ENCODE peak calls at places on chromosomes 11 and 22, in six cellular contexts. One of them, this sample, is unnamed. For H3K4me1 and H3K9me3, the result is how much of the 10 kb centered on the place peaks cover.

GRCh38 chr22:50206599-50206998 is 5.8 kb downstream of the SELENOO start:
- DNase-seq in mesenchymal stem cell: peak
- DNase-seq in SK-N-SH: peak
- DNase-seq in neuronal stem cell: no peak
- DNase-seq in fibroblast of lung: peak
- DNase-seq in PC-3: no peak
- DNase-seq in this sample: peak

GRCh38 chr11:69558519-69558941 is 77.1 kb downstream of the LINC01488 start:
- DNase-seq in mesenchymal stem cell: no peak
- DNase-seq in SK-N-SH: no peak
- DNase-seq in neuronal stem cell: no peak
- DNase-seq in fibroblast of lung: no peak
- DNase-seq in PC-3: no peak
- DNase-seq in this sample: no peak

GRCh38 chr11:72014761-72015320 is 16.1 kb downstream of the IL18BP start:
- DNase-seq in mesenchymal stem cell: no peak
- DNase-seq in SK-N-SH: no peak
- DNase-seq in neuronal stem cell: no peak
- DNase-seq in fibroblast of lung: no peak
- DNase-seq in PC-3: no peak
- DNase-seq in this sample: no peak

GRCh38 chr22:19962909-19963806 is 21.5 kb upstream of the TXNRD2 start:
- DNase-seq in mesenchymal stem cell: peak
- DNase-seq in SK-N-SH: no peak
- DNase-seq in neuronal stem cell: no peak
- DNase-seq in fibroblast of lung: no peak
- DNase-seq in PC-3: peak
- DNase-seq in this sample: no peak

GRCh38 chr22:21650823-21651520 is 8.9 kb downstream of the SDF2L1 start:
- DNase-seq in mesenchymal stem cell: no peak
- DNase-seq in SK-N-SH: no peak
- DNase-seq in neuronal stem cell: no peak
- DNase-seq in fibroblast of lung: no peak
- DNase-seq in PC-3: no peak
- DNase-seq in this sample: peak

GRCh38 chr11:122362381-122362780 is 246.4 kb upstream of the BLID start:
- DNase-seq in mesenchymal stem cell: no peak
- DNase-seq in SK-N-SH: no peak
- DNase-seq in neuronal stem cell: no peak
- DNase-seq in fibroblast of lung: no peak
- DNase-seq in PC-3: no peak
- DNase-seq in this sample: no peak

GRCh38 chr11:47057374-47057773 is 119.3 kb downstream of the ARFGAP2 start:
- DNase-seq in mesenchymal stem cell: peak
- DNase-seq in SK-N-SH: no peak
- DNase-seq in neuronal stem cell: no peak
- DNase-seq in fibroblast of lung: no peak
- DNase-seq in PC-3: no peak
- DNase-seq in this sample: peak

GRCh38 chr11:69121021-69121420 is 34.7 kb upstream of the SMIM38 start:
- DNase-seq in mesenchymal stem cell: no peak
- DNase-seq in SK-N-SH: no peak
- DNase-seq in neuronal stem cell: no peak
- DNase-seq in fibroblast of lung: no peak
- DNase-seq in PC-3: no peak
- DNase-seq in this sample: no peak

GRCh38 chr22:39598017-39598965 is 27.7 kb downstream of the CACNA1I start:
- DNase-seq in mesenchymal stem cell: peak
- DNase-seq in SK-N-SH: no peak
- DNase-seq in neuronal stem cell: peak
- DNase-seq in fibroblast of lung: no peak
- DNase-seq in PC-3: peak
- DNase-seq in this sample: peak

GRCh38 chr11:78350646-78351165 is 66.9 kb downstream of the GAB2 start:
- DNase-seq in mesenchymal stem cell: peak
- DNase-seq in SK-N-SH: no peak
- DNase-seq in neuronal stem cell: no peak
- DNase-seq in fibroblast of lung: peak
- DNase-seq in PC-3: no peak
- DNase-seq in this sample: peak

GRCh38 chr11:62001450-62002178 is 34.2 kb upstream of the FTH1 start:
- DNase-seq in mesenchymal stem cell: no peak
- DNase-seq in SK-N-SH: no peak
- DNase-seq in neuronal stem cell: no peak
- DNase-seq in fibroblast of lung: peak
- DNase-seq in PC-3: no peak
- DNase-seq in this sample: no peak

GRCh38 chr22:35540600-35541253 is at the start of gene RASD2:
- DNase-seq in mesenchymal stem cell: peak
- DNase-seq in SK-N-SH: no peak
- DNase-seq in neuronal stem cell: no peak
- DNase-seq in fibroblast of lung: no peak
- DNase-seq in PC-3: peak
- DNase-seq in this sample: peak

GRCh38 chr22:39356464-39356863 is 6.7 kb downstream of the SYNGR1 start:
- DNase-seq in mesenchymal stem cell: no peak
- DNase-seq in SK-N-SH: no peak
- DNase-seq in neuronal stem cell: no peak
- DNase-seq in fibroblast of lung: no peak
- DNase-seq in PC-3: no peak
- DNase-seq in this sample: no peak

GRCh38 chr11:113587318-113587739 is 112.1 kb upstream of the DRD2 start:
- DNase-seq in mesenchymal stem cell: no peak
- DNase-seq in SK-N-SH: no peak
- DNase-seq in neuronal stem cell: no peak
- DNase-seq in fibroblast of lung: no peak
- DNase-seq in PC-3: peak
- DNase-seq in this sample: no peak

GRCh38 chr22:44191036-44191454 is 10.3 kb downstream of the PARVG start:
- DNase-seq in mesenchymal stem cell: no peak
- DNase-seq in SK-N-SH: no peak
- DNase-seq in neuronal stem cell: no peak
- DNase-seq in fibroblast of lung: peak
- DNase-seq in PC-3: no peak
- DNase-seq in this sample: no peak

GRCh38 chr22:49571326-49571725 is 256.3 kb downstream of the BRD1 start:
- DNase-seq in mesenchymal stem cell: no peak
- DNase-seq in SK-N-SH: no peak
- DNase-seq in neuronal stem cell: no peak
- DNase-seq in fibroblast of lung: no peak
- DNase-seq in PC-3: no peak
- DNase-seq in this sample: no peak

GRCh38 chr11:4699697-4700435 is 2.2 kb upstream of the OR51E2 start:
- DNase-seq in mesenchymal stem cell: no peak
- DNase-seq in SK-N-SH: no peak
- DNase-seq in neuronal stem cell: no peak
- DNase-seq in fibroblast of lung: no peak
- DNase-seq in PC-3: no peak
- DNase-seq in this sample: no peak

GRCh38 chr11:112277937-112278336 is 17.3 kb upstream of the PLET1 start:
- DNase-seq in mesenchymal stem cell: no peak
- DNase-seq in SK-N-SH: no peak
- DNase-seq in neuronal stem cell: no peak
- DNase-seq in fibroblast of lung: no peak
- DNase-seq in PC-3: no peak
- DNase-seq in this sample: no peak

GRCh38 chr11:70913715-70914231 is 338.6 kb downstream of the SHANK2 start:
- DNase-seq in mesenchymal stem cell: no peak
- DNase-seq in SK-N-SH: no peak
- DNase-seq in neuronal stem cell: peak
- DNase-seq in fibroblast of lung: no peak
- DNase-seq in PC-3: no peak
- DNase-seq in this sample: peak

GRCh38 chr11:35142481-35143207 is 3.7 kb downstream of the CD44 start:
- DNase-seq in mesenchymal stem cell: peak
- DNase-seq in SK-N-SH: no peak
- DNase-seq in neuronal stem cell: no peak
- DNase-seq in fibroblast of lung: peak
- DNase-seq in PC-3: peak
- DNase-seq in this sample: peak

GRCh38 chr11:3004481-3004880 is 12.4 kb upstream of the NAP1L4 start:
- DNase-seq in mesenchymal stem cell: no peak
- DNase-seq in SK-N-SH: no peak
- DNase-seq in neuronal stem cell: no peak
- DNase-seq in fibroblast of lung: no peak
- DNase-seq in PC-3: no peak
- DNase-seq in this sample: no peak

GRCh38 chr11:48669146-48669545 is 180.6 kb downstream of the OR4A47 start:
- DNase-seq in mesenchymal stem cell: no peak
- DNase-seq in SK-N-SH: no peak
- DNase-seq in neuronal stem cell: no peak
- DNase-seq in fibroblast of lung: no peak
- DNase-seq in PC-3: no peak
- DNase-seq in this sample: no peak

GRCh38 chr11:129740125-129740719 is 75.4 kb upstream of the TMEM45B start:
- DNase-seq in mesenchymal stem cell: no peak
- DNase-seq in SK-N-SH: no peak
- DNase-seq in neuronal stem cell: no peak
- DNase-seq in fibroblast of lung: no peak
- DNase-seq in PC-3: no peak
- DNase-seq in this sample: no peak

GRCh38 chr11:4065086-4065485 is 29.5 kb upstream of the RRM1 start:
- DNase-seq in mesenchymal stem cell: no peak
- DNase-seq in SK-N-SH: no peak
- DNase-seq in neuronal stem cell: no peak
- DNase-seq in fibroblast of lung: no peak
- DNase-seq in PC-3: no peak
- DNase-seq in this sample: no peak

GRCh38 chr11:44623716-44624491 is 58.4 kb downstream of the CD82 start:
- DNase-seq in mesenchymal stem cell: no peak
- DNase-seq in SK-N-SH: no peak
- DNase-seq in neuronal stem cell: no peak
- DNase-seq in fibroblast of lung: no peak
- DNase-seq in PC-3: no peak
- DNase-seq in this sample: no peak

GRCh38 chr11:133980665-133981064 is 23.9 kb upstream of the IGSF9B start:
- DNase-seq in mesenchymal stem cell: no peak
- DNase-seq in SK-N-SH: no peak
- DNase-seq in neuronal stem cell: no peak
- DNase-seq in fibroblast of lung: no peak
- DNase-seq in PC-3: no peak
- DNase-seq in this sample: no peak

GRCh38 chr11:79087238-79087956 is 353.4 kb downstream of the TENM4 start:
- DNase-seq in mesenchymal stem cell: peak
- DNase-seq in SK-N-SH: peak
- DNase-seq in neuronal stem cell: peak
- DNase-seq in fibroblast of lung: peak
- DNase-seq in PC-3: peak
- DNase-seq in this sample: peak

GRCh38 chr11:131418214-131418613 is 47.8 kb downstream of the NTM start:
- DNase-seq in mesenchymal stem cell: no peak
- DNase-seq in SK-N-SH: no peak
- DNase-seq in neuronal stem cell: no peak
- DNase-seq in fibroblast of lung: no peak
- DNase-seq in PC-3: no peak
- DNase-seq in this sample: no peak

GRCh38 chr22:25651332-25651731 is 86.9 kb downstream of the GRK3 start:
- DNase-seq in mesenchymal stem cell: no peak
- DNase-seq in SK-N-SH: no peak
- DNase-seq in neuronal stem cell: no peak
- DNase-seq in fibroblast of lung: no peak
- DNase-seq in PC-3: no peak
- DNase-seq in this sample: no peak

GRCh38 chr22:37639771-37640590 is 512 bp downstream of the SH3BP1 start:
- DNase-seq in mesenchymal stem cell: peak
- DNase-seq in SK-N-SH: peak
- DNase-seq in neuronal stem cell: no peak
- DNase-seq in fibroblast of lung: no peak
- DNase-seq in PC-3: no peak
- DNase-seq in this sample: peak

GRCh38 chr11:9617960-9618359 is 44.5 kb downstream of the WEE1 start:
- DNase-seq in mesenchymal stem cell: peak
- DNase-seq in SK-N-SH: no peak
- DNase-seq in neuronal stem cell: no peak
- DNase-seq in fibroblast of lung: peak
- DNase-seq in PC-3: no peak
- DNase-seq in this sample: no peak

DNA sequence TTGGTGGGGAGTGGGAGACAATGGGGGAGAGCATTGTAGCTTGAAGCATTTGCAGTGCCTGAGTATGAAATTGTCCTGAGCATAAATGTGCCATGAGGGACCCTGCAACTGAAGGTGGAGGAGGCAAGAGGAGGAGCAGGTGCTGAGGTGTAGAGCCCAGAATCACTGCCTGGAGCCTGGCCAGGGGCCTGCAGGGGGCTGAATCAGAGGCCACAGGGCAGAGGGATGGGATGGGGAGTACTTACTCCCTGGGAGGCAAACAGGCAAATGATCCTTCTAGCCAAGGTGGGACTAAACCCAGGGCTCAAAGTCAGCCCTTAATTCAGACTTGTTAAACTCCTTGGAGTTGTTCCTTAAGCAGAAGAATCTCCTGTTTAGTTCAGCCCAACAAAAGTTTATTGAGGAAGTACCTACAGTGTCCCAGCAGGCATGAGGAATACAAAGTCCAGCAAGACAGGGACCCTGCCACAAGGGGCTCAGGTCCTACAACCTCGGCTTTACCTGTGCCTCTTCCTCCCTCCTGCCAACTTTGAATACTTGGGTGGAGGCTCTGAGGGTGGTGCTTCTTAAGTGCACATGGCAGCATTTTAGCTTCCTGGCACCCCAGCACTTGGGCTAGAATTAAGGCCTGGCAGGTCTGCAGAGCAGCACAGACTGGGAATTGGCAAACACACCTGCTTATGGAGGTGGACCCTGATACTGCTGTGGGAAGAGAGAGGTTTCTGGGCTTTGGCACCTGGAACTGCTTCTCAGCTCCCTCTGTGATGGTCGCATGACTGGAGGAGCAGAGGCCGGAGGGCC is 20.0 kb downstream of the MICAL2 start:
- DNase-seq in mesenchymal stem cell: no peak
- DNase-seq in SK-N-SH: no peak
- DNase-seq in neuronal stem cell: no peak
- DNase-seq in fibroblast of lung: no peak
- DNase-seq in PC-3: no peak
- DNase-seq in this sample: no peak
- H3K4me1 ChIP-seq in mesenchymal stem cell: under half
- H3K4me1 ChIP-seq in SK-N-SH: under half
- H3K4me1 ChIP-seq in neuronal stem cell: under half
- H3K4me1 ChIP-seq in fibroblast of lung: under half
- H3K4me1 ChIP-seq in PC-3: under half
- H3K4me1 ChIP-seq in this sample: under half

GRCh38 chr22:11616811-11617210 is 3911.2 kb upstream of the OR11H1 start:
- DNase-seq in mesenchymal stem cell: no peak
- DNase-seq in SK-N-SH: no peak
- DNase-seq in neuronal stem cell: peak
- DNase-seq in fibroblast of lung: no peak
- DNase-seq in PC-3: no peak
- DNase-seq in this sample: no peak
- H3K9me3 ChIP-seq in mesenchymal stem cell: under half
- H3K9me3 ChIP-seq in SK-N-SH: under half
- H3K9me3 ChIP-seq in neuronal stem cell: under half
- H3K9me3 ChIP-seq in fibroblast of lung: under half
- H3K9me3 ChIP-seq in PC-3: under half
- H3K9me3 ChIP-seq in this sample: half or more

GRCh38 chr11:12156301-12157140 is 46.1 kb downstream of the MICAL2 start:
- DNase-seq in mesenchymal stem cell: no peak
- DNase-seq in SK-N-SH: no peak
- DNase-seq in neuronal stem cell: no peak
- DNase-seq in fibroblast of lung: no peak
- DNase-seq in PC-3: no peak
- DNase-seq in this sample: no peak
- H2AFZ ChIP-seq in mesenchymal stem cell: no peak
- H2AFZ ChIP-seq in SK-N-SH: no peak
- H2AFZ ChIP-seq in neuronal stem cell: no peak
- H2AFZ ChIP-seq in fibroblast of lung: no peak
- H2AFZ ChIP-seq in PC-3: no peak
- H2AFZ ChIP-seq in this sample: no peak

GRCh38 chr11:929405-929804 is 3.7 kb downstream of the AP2A2 start:
- DNase-seq in mesenchymal stem cell: no peak
- DNase-seq in SK-N-SH: no peak
- DNase-seq in neuronal stem cell: no peak
- DNase-seq in fibroblast of lung: no peak
- DNase-seq in PC-3: no peak
- DNase-seq in this sample: no peak
- H3K4me1 ChIP-seq in mesenchymal stem cell: under half
- H3K4me1 ChIP-seq in SK-N-SH: under half
- H3K4me1 ChIP-seq in neuronal stem cell: under half
- H3K4me1 ChIP-seq in fibroblast of lung: under half
- H3K4me1 ChIP-seq in PC-3: under half
- H3K4me1 ChIP-seq in this sample: under half

This sample was measured in neural progenitor cell.